ENCODE peak calls at places on chromosomes 4 and X, in ten cellular contexts. O is AG10803; X is tibial nerve; N is AG04450; Z is GM12864; V is GM12865; Q is breast epithelium; S is CD8-positive, alpha-beta T cell; P is heart left ventricle; J is lower leg skin. A is an unnamed sample.
A peak's percentile ranks its signal among the peaks of the same experiment; 100 is the strongest.

GRCh38 chrX:152810403-152810802 is 20.2 kb downstream of the CETN2 start:
- DNase-seq in S (no peak), Q (no peak), V (no peak), Z (no peak), N (no peak), P (no peak), O (no peak), X (no peak), J (no peak), A (no peak)

GRCh38 chr4:68184923-68185322 is 55.3 kb upstream of the TMPRSS11F start:
- DNase-seq in Z (no peak), J (no peak), O (no peak), X (no peak), S (no peak), P (no peak), Q (no peak), N (no peak), V (no peak), A (no peak)

GRCh38 chrX:150197388-150197787 is 165.7 kb upstream of the MAMLD1 start:
- DNase-seq in Z (no peak), N (no peak), J (peak; percentile 75), O (no peak), X (no peak), S (no peak), Q (no peak), P (no peak), V (no peak), A (no peak)

GRCh38 chr4:38669233-38669632 is 5.2 kb downstream of the KLF3 start:
- DNase-seq in J (no peak), Q (no peak), N (no peak), O (no peak), P (no peak), X (no peak), Z (no peak), S (no peak), V (no peak), A (peak; percentile 56)

GRCh38 chr4:38109896-38110295 is 149.7 kb downstream of the PTTG2 start:
- DNase-seq in Z (no peak), J (no peak), O (no peak), Q (no peak), S (no peak), X (no peak), V (no peak), N (no peak), P (no peak), A (no peak)

GRCh38 chrX:111164728-111165127 is 68.7 kb downstream of the PAK3 start:
- DNase-seq in J (no peak), P (no peak), O (peak; percentile 0), Q (no peak), S (no peak), V (no peak), Z (no peak), N (no peak), X (no peak), A (peak; percentile 4)

GRCh38 chrX:109714340-109714958 is 18.6 kb downstream of the ACSL4 start:
- DNase-seq in S (no peak), Z (no peak), N (peak; percentile 59), J (no peak), V (no peak), Q (no peak), X (no peak), P (no peak), O (peak; percentile 65), A (peak; percentile 72)

GRCh38 chr4:76584235-76585152 is 149.5 kb downstream of the SHROOM3 start:
- DNase-seq in Z (no peak), X (no peak), P (no peak), N (no peak), S (no peak), J (no peak), O (no peak), V (no peak), Q (no peak), A (no peak)

GRCh38 chr4:99846891-99847290 is 30.3 kb downstream of the DAPP1 start:
- DNase-seq in V (no peak), P (no peak), Q (no peak), N (no peak), X (no peak), O (no peak), S (no peak), J (no peak), Z (no peak), A (no peak)

GRCh38 chr4:153792007-153792892 is 3.4 kb upstream of the SFRP2 start:
- DNase-seq in O (peak; percentile 56), J (peak; percentile 89), P (no peak), V (no peak), N (no peak), S (no peak), Z (no peak), X (peak; percentile 70), Q (no peak), A (peak; percentile 29)

GRCh38 chrX:103464774-103465117 is 54.5 kb downstream of the RAB40A start:
- DNase-seq in N (peak; percentile 52), X (peak; percentile 72), P (peak; percentile 52), O (peak; percentile 66), J (peak; percentile 91), Z (peak; percentile 16), V (peak; percentile 70), S (peak; percentile 56), Q (peak; percentile 61), A (peak; percentile 86)

GRCh38 chr4:68361146-68361589 is 11.3 kb upstream of the YTHDC1 start:
- DNase-seq in O (peak; percentile 98), P (no peak), J (no peak), N (no peak), Z (no peak), X (no peak), S (no peak), Q (no peak), V (no peak), A (peak; percentile 47)

GRCh38 chrX:40140706-40141499 is 43.1 kb upstream of the BCOR start:
- DNase-seq in S (no peak), Q (no peak), N (no peak), X (no peak), P (no peak), Z (no peak), V (no peak), O (peak; percentile 69), J (no peak), A (peak; percentile 69)

GRCh38 chrX:989959-990510 is 222.4 kb downstream of the CRLF2 start:
- DNase-seq in X (peak; percentile 34), N (no peak), J (peak; percentile 91), O (peak; percentile 69), V (peak; percentile 98), S (peak; percentile 80), Q (no peak), P (peak; percentile 88), Z (no peak), A (peak; percentile 68)

GRCh38 chr4:137812258-137812657 is 280.0 kb upstream of the PCDH18 start:
- DNase-seq in N (no peak), X (no peak), S (no peak), Q (no peak), P (no peak), J (no peak), V (no peak), Z (no peak), O (no peak), A (no peak)

GRCh38 chr4:101230806-101231426 is 116.4 kb downstream of the PPP3CA start:
- DNase-seq in O (no peak), P (no peak), V (no peak), N (no peak), Z (no peak), X (no peak), Q (no peak), S (no peak), J (no peak), A (peak; percentile 21)
- TF ChIP-seq CTCF in O (peak; percentile 18), P (no peak), V (no peak), N (peak; percentile 8), Z (no peak), X (no peak), Q (no peak), S (no peak), J (no peak), A (no peak)

DNA sequence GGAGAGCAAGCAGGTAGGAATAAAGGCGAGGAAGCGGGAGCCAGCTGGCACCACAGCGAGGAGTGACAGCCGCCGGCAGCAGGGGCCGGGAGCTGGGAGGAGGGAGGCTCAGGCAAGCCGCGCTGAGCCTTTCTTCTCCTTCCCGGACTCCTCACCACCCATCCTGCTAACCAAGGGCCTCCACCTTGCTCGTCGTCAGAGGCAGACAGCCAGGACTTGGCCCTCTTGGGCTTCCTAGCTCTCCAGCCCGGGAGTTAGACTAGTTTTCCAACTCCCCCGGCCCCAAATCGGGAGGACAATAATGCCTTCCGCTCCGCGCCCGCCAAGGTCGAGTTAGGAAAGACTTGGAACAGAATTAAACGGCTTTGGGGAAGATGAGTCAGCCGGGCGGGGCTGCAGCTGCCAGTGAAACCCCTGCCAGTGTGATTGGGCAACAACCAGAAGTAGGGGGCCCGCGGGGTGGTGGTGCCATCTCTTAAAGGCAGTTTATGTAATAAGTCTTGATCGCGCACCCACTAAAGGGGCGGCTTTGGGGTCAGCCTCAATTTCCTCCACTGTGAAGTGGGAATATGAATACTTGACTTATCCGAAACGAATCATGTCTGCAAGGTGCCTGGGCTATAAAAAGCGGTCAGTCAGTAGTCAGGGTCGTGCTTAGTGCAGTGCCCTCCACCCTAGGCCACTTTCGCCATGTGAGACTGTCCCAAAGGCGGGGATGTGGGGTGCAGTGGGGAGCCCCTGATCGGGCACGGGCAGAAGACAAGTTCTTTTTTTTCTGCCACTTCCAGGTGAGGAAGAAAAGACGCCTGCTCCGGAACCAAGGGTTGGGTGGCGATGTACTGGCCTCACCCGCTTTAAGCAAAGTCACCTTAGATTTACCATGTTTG is 6.7 kb upstream of the HSD17B10 start:
- DNase-seq in O (peak; percentile 53), J (peak; percentile 97), V (no peak), Z (no peak), N (no peak), Q (peak; percentile 55), S (peak; percentile 19), P (peak; percentile 67), X (peak; percentile 59), A (peak; percentile 68)
- H3K4me3 ChIP-seq in O (peak overlapping the region; percentile 56), J (no peak overlapping the region), V (peak overlapping the region; percentile 44), Z (peak overlapping the region; percentile 18), N (peak overlapping the region; percentile 48), Q (peak overlapping the region; percentile 44), S (peak overlapping the region; percentile 58), P (peak overlapping the region; percentile 56), X (peak overlapping the region; percentile 51), A (peak overlapping the region; percentile 34)

DNA sequence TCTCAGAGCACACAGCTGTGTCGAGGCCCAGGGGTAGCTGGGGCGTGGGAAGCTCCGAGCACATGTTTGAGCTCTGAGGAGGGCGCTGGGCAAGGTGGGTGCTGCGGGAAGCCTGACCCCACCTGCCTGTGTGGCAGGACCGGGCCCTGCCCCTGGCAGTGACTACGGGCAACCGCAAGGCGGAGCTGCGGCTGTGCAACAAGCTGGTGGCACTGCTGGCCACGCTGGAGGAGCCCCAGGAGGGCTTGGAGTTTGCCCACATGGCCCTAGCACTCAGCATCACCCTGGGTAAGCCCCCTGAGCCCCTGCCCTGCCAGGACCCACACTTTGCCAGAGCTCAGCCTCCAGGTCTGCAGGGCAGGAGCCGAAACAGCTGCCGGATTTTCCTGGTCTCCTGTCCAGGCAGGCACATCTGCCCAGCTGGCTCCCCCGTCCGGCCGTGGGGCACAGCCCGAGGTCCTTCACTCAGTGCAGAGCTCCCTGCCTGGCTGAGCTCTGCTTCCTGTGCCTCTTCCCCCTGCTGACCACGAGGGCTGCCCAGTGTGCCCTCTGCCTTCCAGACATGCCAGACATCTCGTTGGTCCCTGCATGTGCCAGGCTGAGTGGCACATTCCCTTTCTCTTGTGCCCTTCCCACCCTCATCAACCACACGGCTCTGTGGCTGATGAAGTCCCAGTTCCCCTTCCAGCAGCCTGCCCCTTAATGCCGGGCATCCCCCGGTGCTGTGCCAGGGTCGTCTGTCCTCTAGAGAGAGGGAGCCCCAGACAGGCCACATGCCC is 33.2 kb upstream of the HTRA3 start:
- DNase-seq in Z (no peak), P (no peak), V (no peak), O (no peak), S (no peak), Q (no peak), J (no peak), X (no peak), N (no peak), A (no peak)
- TF ChIP-seq CTCF in Z (no peak), P (no peak), V (no peak), O (no peak), S (no peak), Q (no peak), J (no peak), X (no peak), N (no peak), A (no peak)

GRCh38 chr4:73223258-73223651 is 35.3 kb downstream of the ANKRD17 start:
- DNase-seq in J (no peak), Z (no peak), P (no peak), Q (no peak), S (no peak), O (no peak), X (no peak), N (no peak), V (no peak), A (no peak)
- H3K4me3 ChIP-seq in J (no peak overlapping the region), Z (no peak overlapping the region), P (peak overlapping the region; percentile 64), Q (peak overlapping the region; percentile 50), S (peak overlapping the region; percentile 50), O (peak overlapping the region; percentile 44), X (peak overlapping the region; percentile 57), N (peak overlapping the region; percentile 3), V (no peak overlapping the region), A (peak overlapping the region; percentile 75)